ENCODE peak calls at places on chromosomes 7 and 10, in nine cellular contexts. One of them, this sample, is unnamed. For H3K27me3, the result is how much of the 10 kb centered on the place peaks cover.

GRCh38 chr10:71203124-71203523 is 9.2 kb upstream of the UNC5B start:
- DNase-seq in DND-41: no peak
- DNase-seq in Karpas-422: no peak
- DNase-seq in aorta: no peak
- DNase-seq in bronchial epithelial cell: no peak
- DNase-seq in dorsolateral prefrontal cortex: no peak
- DNase-seq in cardiac muscle cell: no peak
- DNase-seq in astrocyte: no peak
- DNase-seq in mammary epithelial cell: no peak
- DNase-seq in this sample: no peak

GRCh38 chr7:73885975-73886798 is 25.2 kb downstream of the TMEM270 start:
- DNase-seq in dorsolateral prefrontal cortex: no peak
- DNase-seq in mammary epithelial cell: no peak
- DNase-seq in cardiac muscle cell: peak
- DNase-seq in astrocyte: peak
- DNase-seq in Karpas-422: no peak
- DNase-seq in aorta: peak
- DNase-seq in DND-41: no peak
- DNase-seq in bronchial epithelial cell: no peak
- DNase-seq in this sample: no peak

GRCh38 chr10:47372726-47373125 is 11.4 kb downstream of the ZNF488 start:
- DNase-seq in dorsolateral prefrontal cortex: no peak
- DNase-seq in astrocyte: no peak
- DNase-seq in Karpas-422: no peak
- DNase-seq in bronchial epithelial cell: no peak
- DNase-seq in mammary epithelial cell: no peak
- DNase-seq in DND-41: no peak
- DNase-seq in aorta: no peak
- DNase-seq in cardiac muscle cell: no peak
- DNase-seq in this sample: no peak

GRCh38 chr7:128997161-128997560 is 57.8 kb downstream of the TNPO3 start:
- DNase-seq in mammary epithelial cell: peak
- DNase-seq in DND-41: no peak
- DNase-seq in bronchial epithelial cell: no peak
- DNase-seq in dorsolateral prefrontal cortex: no peak
- DNase-seq in Karpas-422: no peak
- DNase-seq in cardiac muscle cell: no peak
- DNase-seq in aorta: no peak
- DNase-seq in astrocyte: peak
- DNase-seq in this sample: no peak

GRCh38 chr10:97713351-97713827 is at the start of gene MARVELD1:
- DNase-seq in Karpas-422: no peak
- DNase-seq in bronchial epithelial cell: peak
- DNase-seq in cardiac muscle cell: peak
- DNase-seq in astrocyte: peak
- DNase-seq in DND-41: peak
- DNase-seq in aorta: peak
- DNase-seq in mammary epithelial cell: peak
- DNase-seq in dorsolateral prefrontal cortex: peak
- DNase-seq in this sample: peak

GRCh38 chr7:37065779-37066271 is 341.5 kb upstream of the AOAH start:
- DNase-seq in bronchial epithelial cell: peak
- DNase-seq in astrocyte: peak
- DNase-seq in DND-41: no peak
- DNase-seq in aorta: no peak
- DNase-seq in dorsolateral prefrontal cortex: no peak
- DNase-seq in cardiac muscle cell: peak
- DNase-seq in mammary epithelial cell: peak
- DNase-seq in Karpas-422: no peak
- DNase-seq in this sample: no peak

GRCh38 chr7:129644634-129645230 is 33.2 kb downstream of the NRF1 start:
- DNase-seq in aorta: no peak
- DNase-seq in dorsolateral prefrontal cortex: no peak
- DNase-seq in DND-41: no peak
- DNase-seq in astrocyte: peak
- DNase-seq in bronchial epithelial cell: peak
- DNase-seq in mammary epithelial cell: peak
- DNase-seq in cardiac muscle cell: peak
- DNase-seq in Karpas-422: peak
- DNase-seq in this sample: no peak

GRCh38 chr10:78770167-78771090 is 298.3 kb upstream of the ZMIZ1 start:
- DNase-seq in astrocyte: no peak
- DNase-seq in bronchial epithelial cell: no peak
- DNase-seq in Karpas-422: no peak
- DNase-seq in dorsolateral prefrontal cortex: no peak
- DNase-seq in cardiac muscle cell: no peak
- DNase-seq in aorta: no peak
- DNase-seq in mammary epithelial cell: no peak
- DNase-seq in DND-41: no peak
- DNase-seq in this sample: no peak

GRCh38 chr7:131107343-131108211 is 220.1 kb upstream of the MKLN1 start:
- DNase-seq in DND-41: peak
- DNase-seq in Karpas-422: peak
- DNase-seq in dorsolateral prefrontal cortex: peak
- DNase-seq in cardiac muscle cell: peak
- DNase-seq in bronchial epithelial cell: peak
- DNase-seq in mammary epithelial cell: peak
- DNase-seq in aorta: peak
- DNase-seq in astrocyte: peak
- DNase-seq in this sample: peak

GRCh38 chr10:97131041-97131659 is 54.6 kb downstream of the SLIT1 start:
- DNase-seq in aorta: no peak
- DNase-seq in DND-41: no peak
- DNase-seq in mammary epithelial cell: no peak
- DNase-seq in cardiac muscle cell: no peak
- DNase-seq in Karpas-422: no peak
- DNase-seq in dorsolateral prefrontal cortex: no peak
- DNase-seq in bronchial epithelial cell: no peak
- DNase-seq in astrocyte: no peak
- DNase-seq in this sample: no peak

GRCh38 chr10:56095506-56096225 is 265.4 kb downstream of the ZWINT start:
- DNase-seq in astrocyte: no peak
- DNase-seq in mammary epithelial cell: no peak
- DNase-seq in DND-41: no peak
- DNase-seq in bronchial epithelial cell: no peak
- DNase-seq in aorta: no peak
- DNase-seq in cardiac muscle cell: no peak
- DNase-seq in Karpas-422: no peak
- DNase-seq in dorsolateral prefrontal cortex: no peak
- DNase-seq in this sample: no peak

GRCh38 chr7:141262101-141262819 is 188.4 kb downstream of the TMEM178B start:
- DNase-seq in astrocyte: no peak
- DNase-seq in aorta: no peak
- DNase-seq in Karpas-422: no peak
- DNase-seq in mammary epithelial cell: no peak
- DNase-seq in cardiac muscle cell: no peak
- DNase-seq in DND-41: no peak
- DNase-seq in dorsolateral prefrontal cortex: peak
- DNase-seq in bronchial epithelial cell: no peak
- DNase-seq in this sample: no peak

GRCh38 chr10:57049096-57049495 is 688.0 kb upstream of the ZWINT start:
- DNase-seq in DND-41: no peak
- DNase-seq in aorta: no peak
- DNase-seq in mammary epithelial cell: no peak
- DNase-seq in bronchial epithelial cell: no peak
- DNase-seq in dorsolateral prefrontal cortex: no peak
- DNase-seq in cardiac muscle cell: no peak
- DNase-seq in Karpas-422: no peak
- DNase-seq in astrocyte: no peak
- DNase-seq in this sample: no peak

GRCh38 chr7:157281221-157281998 is 55.4 kb upstream of the DNAJB6 start:
- DNase-seq in Karpas-422: no peak
- DNase-seq in aorta: no peak
- DNase-seq in astrocyte: no peak
- DNase-seq in cardiac muscle cell: no peak
- DNase-seq in bronchial epithelial cell: no peak
- DNase-seq in mammary epithelial cell: no peak
- DNase-seq in DND-41: no peak
- DNase-seq in dorsolateral prefrontal cortex: no peak
- DNase-seq in this sample: no peak

GRCh38 chr7:28180364-28181147 is at the start of gene JAZF1:
- DNase-seq in mammary epithelial cell: peak
- DNase-seq in DND-41: peak
- DNase-seq in Karpas-422: peak
- DNase-seq in aorta: peak
- DNase-seq in astrocyte: no peak
- DNase-seq in dorsolateral prefrontal cortex: peak
- DNase-seq in cardiac muscle cell: peak
- DNase-seq in bronchial epithelial cell: no peak
- DNase-seq in this sample: peak

GRCh38 chr10:95655571-95656290 is 780 bp downstream of the ALDH18A1 start:
- DNase-seq in dorsolateral prefrontal cortex: no peak
- DNase-seq in mammary epithelial cell: peak
- DNase-seq in DND-41: peak
- DNase-seq in bronchial epithelial cell: peak
- DNase-seq in cardiac muscle cell: peak
- DNase-seq in astrocyte: peak
- DNase-seq in aorta: no peak
- DNase-seq in Karpas-422: peak
- DNase-seq in this sample: no peak

GRCh38 chr7:144057954-144058353 is 9.2 kb downstream of the OR2A5 start:
- DNase-seq in Karpas-422: no peak
- DNase-seq in mammary epithelial cell: no peak
- DNase-seq in aorta: no peak
- DNase-seq in astrocyte: no peak
- DNase-seq in cardiac muscle cell: peak
- DNase-seq in bronchial epithelial cell: no peak
- DNase-seq in dorsolateral prefrontal cortex: no peak
- DNase-seq in DND-41: no peak
- DNase-seq in this sample: no peak

GRCh38 chr10:3354171-3354570 is 181.6 kb upstream of the PITRM1 start:
- DNase-seq in dorsolateral prefrontal cortex: no peak
- DNase-seq in cardiac muscle cell: peak
- DNase-seq in aorta: no peak
- DNase-seq in DND-41: no peak
- DNase-seq in Karpas-422: no peak
- DNase-seq in astrocyte: peak
- DNase-seq in mammary epithelial cell: no peak
- DNase-seq in bronchial epithelial cell: no peak
- DNase-seq in this sample: no peak

GRCh38 chr7:82726038-82726800 is 282.6 kb upstream of the CACNA2D1 start:
- DNase-seq in bronchial epithelial cell: no peak
- DNase-seq in dorsolateral prefrontal cortex: no peak
- DNase-seq in aorta: no peak
- DNase-seq in cardiac muscle cell: no peak
- DNase-seq in astrocyte: peak
- DNase-seq in Karpas-422: no peak
- DNase-seq in DND-41: no peak
- DNase-seq in mammary epithelial cell: no peak
- DNase-seq in this sample: no peak

GRCh38 chr10:78830062-78830974 is 238.4 kb upstream of the ZMIZ1 start:
- DNase-seq in astrocyte: peak
- DNase-seq in cardiac muscle cell: peak
- DNase-seq in bronchial epithelial cell: peak
- DNase-seq in Karpas-422: no peak
- DNase-seq in dorsolateral prefrontal cortex: no peak
- DNase-seq in mammary epithelial cell: peak
- DNase-seq in DND-41: no peak
- DNase-seq in aorta: no peak
- DNase-seq in this sample: no peak

DNA sequence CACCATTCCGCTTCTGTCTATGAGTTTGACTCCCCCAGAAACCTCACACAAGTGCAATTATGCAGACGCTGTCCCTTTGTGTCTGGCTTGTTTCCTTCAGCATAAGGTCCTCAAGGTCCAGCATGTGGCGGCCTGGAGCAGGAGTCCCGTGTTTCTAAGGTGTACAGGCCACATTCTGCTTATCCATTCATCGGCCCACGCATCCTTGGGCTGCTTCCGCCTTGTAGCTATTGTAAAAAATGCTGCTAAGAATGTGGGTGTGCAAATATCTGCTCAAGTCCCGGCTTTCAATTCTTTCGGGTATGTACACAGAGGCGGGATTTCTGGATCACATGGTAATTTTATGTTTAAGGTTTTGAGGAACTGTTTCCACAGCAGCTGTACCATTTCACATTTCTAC is 38.2 kb downstream of the ESYT2 start:
- DNase-seq in mammary epithelial cell: no peak
- DNase-seq in DND-41: no peak
- DNase-seq in aorta: no peak
- DNase-seq in bronchial epithelial cell: peak
- DNase-seq in astrocyte: no peak
- DNase-seq in dorsolateral prefrontal cortex: no peak
- DNase-seq in Karpas-422: no peak
- DNase-seq in cardiac muscle cell: no peak
- DNase-seq in this sample: no peak
- H3K27me3 ChIP-seq in mammary epithelial cell: under half
- H3K27me3 ChIP-seq in DND-41: under half
- H3K27me3 ChIP-seq in aorta: under half
- H3K27me3 ChIP-seq in bronchial epithelial cell: under half
- H3K27me3 ChIP-seq in astrocyte: under half
- H3K27me3 ChIP-seq in dorsolateral prefrontal cortex: under half
- H3K27me3 ChIP-seq in Karpas-422: under half
- H3K27me3 ChIP-seq in cardiac muscle cell: under half
- H3K27me3 ChIP-seq in this sample: under half

DNA sequence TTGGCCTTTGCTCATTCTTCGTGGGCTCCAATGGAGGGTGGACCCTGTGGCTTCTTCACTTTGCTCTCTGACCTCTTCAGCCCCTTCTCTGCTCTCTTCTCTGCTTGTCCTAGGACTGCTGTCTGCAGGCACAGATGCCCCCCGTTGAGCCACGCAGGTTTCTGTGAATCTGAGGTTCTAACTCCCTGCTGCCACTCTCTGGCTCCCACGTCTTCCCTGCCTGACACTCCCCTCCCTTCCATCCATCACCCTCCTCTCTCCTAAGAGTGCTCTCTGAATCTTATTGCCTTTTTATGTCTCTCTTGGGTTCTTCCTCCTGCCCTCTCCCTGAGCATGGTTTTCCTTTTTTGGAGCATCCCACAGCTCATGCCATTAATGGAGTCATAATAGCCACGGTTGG is 499.5 kb upstream of the GALNT17 start:
- DNase-seq in DND-41: no peak
- DNase-seq in dorsolateral prefrontal cortex: no peak
- DNase-seq in mammary epithelial cell: no peak
- DNase-seq in bronchial epithelial cell: no peak
- DNase-seq in aorta: no peak
- DNase-seq in astrocyte: no peak
- DNase-seq in cardiac muscle cell: no peak
- DNase-seq in Karpas-422: no peak
- DNase-seq in this sample: no peak
- H3K4me3 ChIP-seq in DND-41: no peak
- H3K4me3 ChIP-seq in dorsolateral prefrontal cortex: no peak
- H3K4me3 ChIP-seq in mammary epithelial cell: no peak
- H3K4me3 ChIP-seq in bronchial epithelial cell: no peak
- H3K4me3 ChIP-seq in aorta: no peak
- H3K4me3 ChIP-seq in astrocyte: no peak
- H3K4me3 ChIP-seq in cardiac muscle cell: no peak
- H3K4me3 ChIP-seq in Karpas-422: no peak
- H3K4me3 ChIP-seq in this sample: no peak

GRCh38 chr10:76133597-76134255 is 702.3 kb downstream of the LRMDA start:
- DNase-seq in aorta: no peak
- DNase-seq in DND-41: no peak
- DNase-seq in Karpas-422: peak
- DNase-seq in dorsolateral prefrontal cortex: no peak
- DNase-seq in cardiac muscle cell: no peak
- DNase-seq in astrocyte: no peak
- DNase-seq in mammary epithelial cell: no peak
- DNase-seq in bronchial epithelial cell: no peak
- DNase-seq in this sample: no peak
- H3K27me3 ChIP-seq in aorta: under half
- H3K27me3 ChIP-seq in DND-41: under half
- H3K27me3 ChIP-seq in Karpas-422: under half
- H3K27me3 ChIP-seq in dorsolateral prefrontal cortex: under half
- H3K27me3 ChIP-seq in cardiac muscle cell: under half
- H3K27me3 ChIP-seq in astrocyte: under half
- H3K27me3 ChIP-seq in mammary epithelial cell: under half
- H3K27me3 ChIP-seq in bronchial epithelial cell: under half
- H3K27me3 ChIP-seq in this sample: under half

GRCh38 chr10:93993414-93993781 is 333 bp upstream of the PLCE1 start:
- DNase-seq in bronchial epithelial cell: no peak
- DNase-seq in Karpas-422: no peak
- DNase-seq in DND-41: no peak
- DNase-seq in dorsolateral prefrontal cortex: no peak
- DNase-seq in mammary epithelial cell: no peak
- DNase-seq in cardiac muscle cell: no peak
- DNase-seq in aorta: no peak
- DNase-seq in astrocyte: no peak
- DNase-seq in this sample: no peak
- H3K4me3 ChIP-seq in bronchial epithelial cell: peak
- H3K4me3 ChIP-seq in Karpas-422: no peak
- H3K4me3 ChIP-seq in DND-41: no peak
- H3K4me3 ChIP-seq in dorsolateral prefrontal cortex: peak
- H3K4me3 ChIP-seq in mammary epithelial cell: no peak
- H3K4me3 ChIP-seq in cardiac muscle cell: peak
- H3K4me3 ChIP-seq in aorta: peak
- H3K4me3 ChIP-seq in astrocyte: peak
- H3K4me3 ChIP-seq in this sample: no peak

This sample was measured in heart right ventricle.